ENCODE peak calls at places on chromosomes 1 and 21, in four cellular contexts. T, L, Y and P are unnamed samples.

GRCh38 chr1:230861489-230861888 is 6.8 kb downstream of the C1orf198 start:
- DNase-seq in T (no peak), L (no peak), Y (no peak), P (no peak)

GRCh38 chr1:91765880-91766443 is 120.0 kb downstream of the TGFBR3 start:
- DNase-seq in T (no peak), L (no peak), Y (no peak), P (no peak)

GRCh38 chr1:80457409-80457808 is 1343.3 kb upstream of the ADGRL2 start:
- DNase-seq in T (no peak), L (no peak), Y (no peak), P (no peak)

GRCh38 chr1:224726783-224727182 is 110.7 kb downstream of the CNIH3 start:
- DNase-seq in T (no peak), L (no peak), Y (peak), P (peak)

GRCh38 chr1:87424541-87424940 is 95.9 kb downstream of the LMO4 start:
- DNase-seq in T (no peak), L (no peak), Y (no peak), P (no peak)

GRCh38 chr1:39896909-39897685 is 4.6 kb downstream of the MYCL start:
- DNase-seq in T (no peak), L (no peak), Y (no peak), P (peak)

GRCh38 chr21:42461185-42461520 is 34.9 kb downstream of the RSPH1 start:
- DNase-seq in T (no peak), L (no peak), Y (no peak), P (no peak)

GRCh38 chr1:110390096-110390495 is 730 bp downstream of the SLC16A4 start:
- DNase-seq in T (no peak), L (peak), Y (peak), P (peak)

GRCh38 chr1:201191723-201192477 is 1.3 kb downstream of the IGFN1 start:
- DNase-seq in T (no peak), L (no peak), Y (peak), P (peak)

GRCh38 chr21:15293251-15293650 is 228.5 kb upstream of the NRIP1 start:
- DNase-seq in T (no peak), L (no peak), Y (peak), P (peak)

GRCh38 chr1:84298688-84299535 is 2.6 kb upstream of the SAMD13 start:
- DNase-seq in T (peak), L (peak), Y (peak), P (no peak)

GRCh38 chr1:24294228-24294672 is 24.9 kb upstream of the GRHL3 start:
- DNase-seq in T (no peak), L (no peak), Y (peak), P (peak)

GRCh38 chr1:110086959-110087358 is 16.5 kb upstream of the ALX3 start:
- DNase-seq in T (no peak), L (no peak), Y (no peak), P (peak)

GRCh38 chr1:201376464-201377374 is 761 bp downstream of the TNNT2 start:
- DNase-seq in T (peak), L (no peak), Y (peak), P (peak)

GRCh38 chr1:68221971-68222355 is 10.4 kb downstream of the WLS start:
- DNase-seq in T (no peak), L (no peak), Y (peak), P (peak)

GRCh38 chr21:33075128-33075527 is 5.2 kb downstream of the OLIG1 start:
- DNase-seq in T (no peak), L (no peak), Y (peak), P (peak)

GRCh38 chr1:98059616-98060015 is 138.8 kb upstream of the DPYD start:
- DNase-seq in T (no peak), L (no peak), Y (no peak), P (no peak)

GRCh38 chr1:236060286-236060685 is 4.6 kb downstream of the NID1 start:
- DNase-seq in T (no peak), L (no peak), Y (no peak), P (no peak)

GRCh38 chr1:156669794-156670193 is 7.4 kb downstream of the NES start:
- DNase-seq in T (no peak), L (no peak), Y (no peak), P (no peak)

GRCh38 chr1:211829343-211830054 is 1.1 kb downstream of the LPGAT1 start:
- DNase-seq in T (no peak), L (peak), Y (peak), P (peak)

GRCh38 chr1:94118013-94118412 is 2.9 kb downstream of the ABCA4 start:
- DNase-seq in T (no peak), L (no peak), Y (no peak), P (no peak)

GRCh38 chr1:193313354-193314140 is 127.1 kb upstream of the B3GALT2 start:
- DNase-seq in T (no peak), L (no peak), Y (no peak), P (no peak)

GRCh38 chr1:16984717-16985116 is 4.3 kb upstream of the MFAP2 start:
- DNase-seq in T (no peak), L (peak), Y (peak), P (peak)

GRCh38 chr1:21175670-21176581 is 771 bp downstream of the EIF4G3 start:
- DNase-seq in T (peak), L (peak), Y (peak), P (no peak)

GRCh38 chr1:205610781-205611473 is 20.9 kb downstream of the ELK4 start:
- DNase-seq in T (no peak), L (no peak), Y (no peak), P (no peak)

DNA sequence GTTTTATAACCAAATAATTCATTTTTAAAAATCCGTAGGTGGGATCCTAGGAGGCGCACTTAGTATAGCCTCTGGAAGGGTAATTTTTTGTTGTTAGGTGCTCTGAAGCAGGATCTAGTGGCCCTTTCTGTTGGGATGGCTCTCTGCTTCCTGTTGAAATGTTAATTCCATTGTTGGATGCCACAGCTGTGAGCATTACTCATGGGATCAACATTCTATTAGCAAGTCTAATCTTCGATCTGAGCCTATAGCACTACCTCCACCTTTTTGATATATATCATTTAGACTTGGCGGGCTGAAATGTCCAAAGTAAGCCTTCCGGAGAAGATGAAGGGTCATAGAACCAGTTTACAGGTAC is 1.3 kb downstream of the CXADR start:
- DNase-seq in T (no peak), L (no peak), Y (no peak), P (no peak)
- H3K4me3 ChIP-seq in T (peak), L (peak), Y (peak), P (no peak)

GRCh38 chr1:206716519-206717236 is 32.0 kb downstream of the MAPKAPK2 start:
- DNase-seq in T (no peak), L (no peak), Y (no peak), P (no peak)
- TF ChIP-seq CTCF in T (no peak), L (no peak), Y (no peak), P (no peak)

GRCh38 chr1:207869859-207870258 is 41.1 kb downstream of the CD34 start:
- DNase-seq in T (no peak), L (no peak), Y (no peak), P (no peak)
- H3K4me3 ChIP-seq in T (no peak), L (no peak), Y (no peak), P (no peak)

GRCh38 chr1:54272134-54272533 is 72.2 kb downstream of the MRPL37 start:
- DNase-seq in T (no peak), L (no peak), Y (no peak), P (no peak)

GRCh38 chr1:54273837-54274192 is 73.8 kb downstream of the MRPL37 start:
- DNase-seq in T (no peak), L (peak), Y (peak), P (no peak)

GRCh38 chr1:54272772-54273091 is 72.8 kb downstream of the MRPL37 start:
- DNase-seq in T (no peak), L (no peak), Y (no peak), P (no peak)

GRCh38 chr1:54274448-54274847 is 74.5 kb downstream of the MRPL37 start:
- DNase-seq in T (peak), L (no peak), Y (no peak), P (no peak)

DNA sequence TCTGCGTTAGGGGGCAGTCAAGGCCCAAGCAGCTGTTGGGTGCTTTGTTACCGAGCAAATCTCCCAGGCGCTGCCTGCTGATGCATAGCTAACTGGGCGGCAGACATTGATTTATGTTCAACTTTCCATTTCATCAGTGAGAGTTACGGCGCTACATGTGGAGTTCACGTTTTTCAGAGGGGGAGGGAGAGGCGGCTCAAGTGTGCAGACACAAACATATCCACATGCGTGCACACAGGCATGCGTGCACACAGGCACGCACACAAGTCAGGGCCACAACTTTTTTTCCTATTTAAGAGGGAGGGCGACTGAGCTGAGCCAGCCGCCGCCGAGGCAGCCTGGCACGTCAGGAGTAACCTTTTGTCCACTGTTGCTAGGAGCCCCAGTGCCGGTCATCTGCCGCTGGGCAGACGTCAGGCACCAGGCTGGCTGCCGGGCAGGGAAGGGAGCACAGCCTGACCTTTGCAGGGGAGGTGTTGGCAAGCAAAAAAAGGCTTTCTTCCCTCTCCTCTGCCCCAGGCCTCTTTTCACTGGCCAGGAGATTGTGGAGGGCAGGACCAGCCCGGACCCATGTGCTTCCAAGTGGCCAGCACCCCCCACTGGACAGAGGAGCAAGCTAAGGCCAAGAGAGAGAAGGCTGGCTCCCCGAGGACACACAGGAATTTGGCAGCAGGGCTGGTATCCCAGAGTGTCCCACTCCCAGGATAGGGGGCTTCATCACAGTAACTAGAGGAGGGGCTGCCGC is 73.3 kb downstream of the MRPL37 start:
- DNase-seq in T (peak), L (peak), Y (peak), P (peak)
- TF ChIP-seq CTCF in T (no peak), L (no peak), Y (peak), P (peak)

GRCh38 chr1:228107636-228108035 is 1.5 kb downstream of the MRPL55 start:
- DNase-seq in T (no peak), L (no peak), Y (no peak), P (no peak)
- H3K4me3 ChIP-seq in T (no peak), L (no peak), Y (no peak), P (no peak)

DNA sequence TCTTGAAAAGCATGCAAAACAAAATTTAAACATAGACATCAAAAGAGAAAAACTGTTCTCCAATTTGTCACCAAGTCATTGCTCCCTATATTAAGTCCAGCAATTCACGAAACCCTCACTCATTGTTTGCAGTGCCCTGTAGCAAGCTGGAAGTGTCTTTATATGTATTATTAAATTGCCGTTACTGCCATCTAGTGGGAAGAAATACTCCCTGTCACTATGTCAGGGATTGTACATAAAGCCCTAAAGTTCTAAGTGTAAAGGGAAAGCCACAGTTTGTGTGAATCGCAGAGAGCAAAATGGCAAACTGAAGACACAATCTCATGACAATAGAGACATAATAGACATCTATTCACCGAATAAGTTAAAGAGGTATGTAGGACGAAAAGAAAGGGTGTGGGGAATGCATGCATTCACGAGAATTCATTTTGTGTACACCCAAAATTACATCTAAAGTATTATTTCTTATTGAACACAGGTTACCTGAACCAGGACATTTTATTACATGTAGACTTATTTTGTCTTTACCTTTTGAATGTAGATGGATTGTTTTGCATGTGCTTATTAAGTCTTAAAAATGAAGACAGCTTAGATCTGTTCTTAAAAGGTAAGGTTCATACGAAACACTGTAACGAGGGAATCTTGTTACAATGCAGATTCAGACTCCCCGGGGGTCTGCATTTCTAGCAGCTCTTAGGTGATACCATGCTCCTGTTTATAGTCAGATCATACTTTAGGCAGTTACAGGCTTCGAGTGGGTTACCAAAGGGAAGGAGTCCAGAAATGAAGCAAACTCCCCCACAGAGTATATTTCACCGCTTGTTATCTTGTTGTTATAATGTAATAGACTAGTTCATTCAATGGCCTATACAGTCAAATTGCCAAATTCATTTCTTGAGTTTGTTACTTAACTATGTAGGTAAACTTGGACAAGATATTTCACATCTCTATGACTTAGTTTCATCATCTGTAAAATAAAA is 600.8 kb downstream of the USP25 start:
- DNase-seq in T (no peak), L (peak), Y (peak), P (peak)
- TF ChIP-seq CTCF in T (peak), L (peak), Y (peak), P (peak)

DNA sequence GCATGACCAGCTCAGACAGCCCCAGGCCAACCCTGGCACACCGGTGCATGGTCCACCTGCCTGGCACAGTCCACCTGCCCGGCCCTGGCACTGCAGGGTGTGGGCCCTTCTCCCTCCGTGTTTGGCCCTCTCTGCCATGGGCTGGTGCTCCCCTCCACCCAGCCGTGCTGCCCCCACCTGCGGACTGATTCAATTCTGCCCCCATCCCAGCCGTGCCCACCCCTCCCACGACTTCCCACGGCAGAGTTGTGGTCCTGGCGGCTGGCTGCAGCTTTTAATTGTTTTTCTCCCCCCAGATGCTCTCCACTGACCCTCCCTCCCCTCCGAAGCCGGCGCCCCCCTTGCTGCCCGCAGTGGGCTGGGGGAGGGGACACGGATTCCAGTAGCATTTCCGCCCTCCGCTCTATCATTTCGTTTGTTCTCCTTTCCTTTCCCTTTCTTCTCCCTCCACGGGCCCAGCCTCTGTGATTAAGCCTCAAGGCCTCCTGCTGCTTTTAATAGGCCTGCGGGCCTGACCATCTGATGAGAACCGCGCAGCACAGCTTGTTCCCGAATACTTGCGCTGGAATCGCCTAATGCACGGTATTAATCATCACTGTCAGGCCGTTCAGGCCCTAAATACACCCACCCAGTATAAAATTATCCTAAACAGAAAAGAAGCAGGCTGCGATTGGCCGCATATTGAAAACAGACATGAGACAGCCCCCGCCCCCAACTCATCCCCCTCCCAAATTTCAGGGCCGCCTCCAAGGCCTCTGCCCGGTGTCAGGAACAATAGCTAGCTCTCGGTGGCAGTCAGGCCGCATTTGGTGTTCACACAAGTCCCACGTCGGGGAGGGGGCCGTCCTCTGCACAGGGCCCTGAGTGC is 102.1 kb upstream of the ARHGEF16 start:
- DNase-seq in T (no peak), L (no peak), Y (peak), P (peak)
- H3K4me3 ChIP-seq in T (peak), L (no peak), Y (no peak), P (no peak)